ENCODE peak calls at places on chromosome 1, in seven cellular contexts. M is uterus, N is colonic mucosa, L is A549, G is NB4, W is left ventricle myocardium inferior, D is foreskin fibroblast. V is an unnamed sample.

GRCh38 chr1:43705982-43706597 is 1.2 kb upstream of the ST3GAL3 start:
- DNase-seq in M (no peak), N (no peak), L (peak), G (peak), W (no peak), D (no peak), V (no peak)

GRCh38 chr1:95583811-95584210 is 349.8 kb downstream of the RWDD3 start:
- DNase-seq in M (no peak), N (no peak), L (no peak), G (no peak), W (no peak), D (no peak), V (no peak)

GRCh38 chr1:9655127-9655723 is 3.7 kb downstream of the PIK3CD start:
- DNase-seq in M (no peak), N (no peak), L (no peak), G (peak), W (no peak), D (no peak), V (no peak)

GRCh38 chr1:182996816-182997215 is 26.4 kb upstream of the LAMC1 start:
- DNase-seq in M (no peak), N (no peak), L (no peak), G (peak), W (no peak), D (no peak), V (no peak)

GRCh38 chr1:67053535-67053784 is 488 bp downstream of the SLC35D1 start:
- DNase-seq in M (peak), N (peak), L (no peak), G (no peak), W (peak), D (no peak), V (no peak)

GRCh38 chr1:79497193-79497773 is 490.8 kb upstream of the ADGRL4 start:
- DNase-seq in M (no peak), N (no peak), L (peak), G (peak), W (no peak), D (peak), V (peak)

GRCh38 chr1:38817958-38818705 is 41.4 kb downstream of the RRAGC start:
- DNase-seq in M (peak), N (no peak), L (no peak), G (peak), W (no peak), D (no peak), V (no peak)

GRCh38 chr1:203628997-203629508 is 2.4 kb downstream of the ATP2B4 start:
- DNase-seq in M (no peak), N (peak), L (no peak), G (peak), W (no peak), D (no peak), V (no peak)

GRCh38 chr1:24929091-24929875 is 793 bp downstream of the RUNX3 start:
- DNase-seq in M (no peak), N (no peak), L (peak), G (peak), W (no peak), D (no peak), V (no peak)

GRCh38 chr1:39205102-39205780 is 746 bp downstream of the MACF1 start:
- DNase-seq in M (peak), N (peak), L (no peak), G (peak), W (peak), D (peak), V (peak)

GRCh38 chr1:8217011-8217711 is 100.8 kb upstream of the SLC45A1 start:
- DNase-seq in M (peak), N (no peak), L (no peak), G (no peak), W (peak), D (no peak), V (no peak)

GRCh38 chr1:99777752-99778151 is 11.3 kb upstream of the FRRS1 start:
- DNase-seq in M (no peak), N (no peak), L (no peak), G (no peak), W (no peak), D (no peak), V (no peak)

GRCh38 chr1:186143521-186143920 is 231.5 kb downstream of the TPR start:
- DNase-seq in M (no peak), N (no peak), L (no peak), G (no peak), W (no peak), D (no peak), V (no peak)

GRCh38 chr1:230176871-230177411 is 109.9 kb downstream of the GALNT2 start:
- DNase-seq in M (peak), N (peak), L (no peak), G (peak), W (peak), D (no peak), V (no peak)

GRCh38 chr1:907611-908451 is 15.9 kb upstream of the SAMD11 start:
- DNase-seq in M (no peak), N (peak), L (no peak), G (no peak), W (no peak), D (no peak), V (no peak)

GRCh38 chr1:31798433-31799195 is 17.2 kb downstream of the SPOCD1 start:
- DNase-seq in M (no peak), N (no peak), L (peak), G (peak), W (no peak), D (peak), V (peak)

GRCh38 chr1:24177161-24177560 is 9.9 kb downstream of the IFNLR1 start:
- DNase-seq in M (no peak), N (no peak), L (no peak), G (no peak), W (no peak), D (no peak), V (no peak)

GRCh38 chr1:34929853-34930701 is 627 bp upstream of the DLGAP3 start:
- DNase-seq in M (no peak), N (no peak), L (no peak), G (no peak), W (no peak), D (no peak), V (no peak)

GRCh38 chr1:34928865-34929496 is 469 bp downstream of the DLGAP3 start:
- DNase-seq in M (no peak), N (peak), L (no peak), G (no peak), W (no peak), D (no peak), V (no peak)

GRCh38 chr1:34930702-34931071 is 1.2 kb upstream of the DLGAP3 start:
- DNase-seq in M (no peak), N (no peak), L (no peak), G (no peak), W (no peak), D (no peak), V (no peak)

GRCh38 chr1:34928066-34928864 is 1.2 kb downstream of the DLGAP3 start:
- DNase-seq in M (no peak), N (peak), L (no peak), G (no peak), W (no peak), D (no peak), V (no peak)

DNA sequence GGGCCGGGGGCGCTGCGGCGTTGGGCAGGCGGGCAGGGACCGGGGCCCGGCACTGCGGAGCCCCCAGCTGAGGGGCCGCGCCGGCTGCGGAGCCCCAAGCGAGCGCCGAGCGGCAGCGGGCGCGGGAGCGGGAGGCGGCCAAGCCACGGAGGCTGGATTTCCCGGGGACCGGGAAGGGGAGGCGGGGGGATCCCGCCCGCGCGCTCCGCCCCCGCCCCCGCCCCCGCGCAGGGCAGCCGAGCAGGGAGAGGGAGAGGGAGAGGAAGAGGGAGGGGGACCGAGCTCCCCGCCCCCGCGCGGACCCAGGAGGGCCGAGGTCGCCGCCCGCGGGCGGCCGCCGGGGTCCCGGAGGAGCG is at the start of gene DLGAP3:
- DNase-seq in M (no peak), N (peak), L (no peak), G (no peak), W (no peak), D (no peak), V (no peak)
- H3K4me3 ChIP-seq in M (peak), N (peak), L (peak), G (no peak), W (peak), D (no peak), V (no peak)

GRCh38 chr1:40820911-40821693 is 37.5 kb downstream of the KCNQ4 start:
- DNase-seq in M (no peak), N (no peak), L (no peak), G (no peak), W (no peak), D (no peak), V (no peak)
- TF ChIP-seq CTCF in M (no peak), N (no peak), L (no peak), G (no peak), W (no peak), D (no peak), V (no peak)

GRCh38 chr1:150563340-150564038 is 14.3 kb downstream of the ADAMTSL4 start:
- DNase-seq in M (peak), N (peak), L (peak), G (no peak), W (peak), D (no peak), V (no peak)
- H3K4me3 ChIP-seq in M (no peak), N (no peak), L (no peak), G (no peak), W (peak), D (no peak), V (no peak)

GRCh38 chr1:151364996-151365395 is 7.5 kb downstream of the SELENBP1 start:
- DNase-seq in M (no peak), N (no peak), L (no peak), G (no peak), W (no peak), D (no peak), V (no peak)
- TF ChIP-seq CTCF in M (no peak), N (no peak), L (no peak), G (peak), W (no peak), D (no peak), V (peak)

GRCh38 chr1:90198616-90199015 is 203.7 kb downstream of the ZNF326 start:
- DNase-seq in M (no peak), N (no peak), L (no peak), G (no peak), W (no peak), D (no peak), V (no peak)
- H3K4me3 ChIP-seq in M (no peak), N (no peak), L (no peak), G (no peak), W (no peak), D (no peak), V (no peak)

GRCh38 chr1:167342846-167343245 is 122.2 kb downstream of the POU2F1 start:
- DNase-seq in M (no peak), N (no peak), L (peak), G (peak), W (no peak), D (no peak), V (no peak)
- TF ChIP-seq CTCF in M (no peak), N (no peak), L (peak), G (no peak), W (no peak), D (no peak), V (no peak)

DNA sequence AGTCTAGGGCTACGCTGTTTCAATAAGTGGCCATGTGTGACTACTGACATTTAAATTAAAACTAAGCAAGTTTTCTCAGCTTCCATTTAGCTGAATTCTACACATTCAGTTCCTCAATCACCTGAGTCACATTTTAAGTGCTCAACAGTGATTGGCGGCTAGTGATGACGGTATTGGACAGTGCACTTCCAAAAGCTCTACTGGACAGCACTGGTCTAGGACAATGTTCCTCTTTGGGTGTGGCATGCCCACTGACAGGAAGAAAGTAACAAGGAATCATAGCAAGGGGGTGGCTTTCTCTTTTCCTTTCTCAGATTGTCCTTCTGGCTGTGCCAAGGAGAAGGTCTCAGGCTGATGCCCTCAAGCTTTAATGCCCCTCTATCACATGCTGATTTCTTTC is 11.7 kb downstream of the IGSF21 start:
- DNase-seq in M (no peak), N (no peak), L (no peak), G (no peak), W (no peak), D (no peak), V (no peak)
- H3K4me3 ChIP-seq in M (no peak), N (no peak), L (no peak), G (no peak), W (no peak), D (no peak), V (no peak)

GRCh38 chr1:97238816-97239215 is 517.2 kb downstream of the PTBP2 start:
- DNase-seq in M (no peak), N (no peak), L (no peak), G (no peak), W (no peak), D (no peak), V (no peak)

GRCh38 chr1:97245682-97246081 is 524.1 kb downstream of the PTBP2 start:
- DNase-seq in M (no peak), N (no peak), L (no peak), G (no peak), W (no peak), D (no peak), V (no peak)

GRCh38 chr1:97247196-97247595 is 525.6 kb downstream of the PTBP2 start:
- DNase-seq in M (no peak), N (no peak), L (no peak), G (peak), W (no peak), D (peak), V (no peak)

DNA sequence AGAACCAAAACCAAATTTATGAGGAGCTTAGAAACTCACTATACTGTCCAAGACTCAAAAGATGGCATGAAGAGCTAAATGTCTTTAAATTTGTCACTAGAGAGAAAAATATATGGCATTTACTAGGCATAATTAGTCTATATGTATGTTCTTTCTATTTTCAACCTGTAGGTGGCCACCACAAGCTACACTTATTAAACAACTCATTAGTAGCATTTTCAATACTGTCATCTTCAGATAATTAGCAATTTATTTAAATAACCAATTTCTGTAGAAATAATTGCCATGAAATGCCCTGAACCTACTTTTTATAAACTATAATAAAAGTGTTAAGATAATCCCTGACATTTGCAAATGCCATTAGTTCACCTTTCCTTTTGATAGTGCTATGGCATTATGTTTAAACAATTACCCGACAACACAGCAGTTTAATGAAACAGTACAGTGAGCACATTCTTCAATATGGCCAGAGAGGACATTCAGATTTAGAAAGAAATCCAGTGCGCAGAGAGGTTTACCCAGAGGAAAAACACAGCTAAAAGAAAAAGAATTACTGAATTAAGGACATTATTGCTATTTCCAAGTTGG is 522.5 kb downstream of the PTBP2 start:
- DNase-seq in M (no peak), N (no peak), L (peak), G (peak), W (no peak), D (peak), V (no peak)
- TF ChIP-seq CTCF in M (no peak), N (peak), L (peak), G (no peak), W (peak), D (peak), V (no peak)